ENCODE peak calls at places on chromosomes 2 and 18, in eight cellular contexts. K is adipocyte; S is CD4-positive, alpha-beta T cell; A is AG04450; N is body of pancreas; L is adrenal gland; Q is neuronal stem cell; V is sigmoid colon. H is an unnamed sample. For H3K9me3, the result is how much of the 10 kb centered on the place peaks cover.

GRCh38 chr2:188819781-188820180 is 154.4 kb upstream of the COL3A1 start:
- DNase-seq in S (no peak), Q (no peak), K (no peak), L (no peak), A (no peak), V (no peak), N (no peak), H (no peak)

GRCh38 chr2:197453914-197454398 is 604 bp downstream of the COQ10B start:
- DNase-seq in N (peak), K (no peak), Q (no peak), V (peak), S (no peak), A (peak), L (peak), H (no peak)

GRCh38 chr2:60459896-60460295 is 93.6 kb downstream of the BCL11A start:
- DNase-seq in K (peak), A (no peak), S (no peak), L (no peak), N (no peak), V (no peak), Q (no peak), H (no peak)

GRCh38 chr2:74301262-74301661 is 42.0 kb downstream of the SLC4A5 start:
- DNase-seq in S (no peak), Q (no peak), N (no peak), V (no peak), L (no peak), K (no peak), A (no peak), H (no peak)

GRCh38 chr18:8260847-8261246 is 348.4 kb upstream of the RAB12 start:
- DNase-seq in N (no peak), K (no peak), V (no peak), L (no peak), Q (no peak), S (no peak), A (no peak), H (no peak)

GRCh38 chr18:23274638-23275482 is 139.6 kb downstream of the CABLES1 start:
- DNase-seq in V (no peak), S (no peak), Q (no peak), N (no peak), K (no peak), L (no peak), A (no peak), H (no peak)

GRCh38 chr2:48315847-48316194 is 214.1 kb upstream of the STON1 start:
- DNase-seq in Q (peak), L (no peak), S (no peak), V (no peak), N (no peak), K (peak), A (no peak), H (no peak)

GRCh38 chr2:199882667-199883066 is 28.4 kb upstream of the C2orf69 start:
- DNase-seq in A (no peak), K (no peak), S (no peak), V (no peak), Q (no peak), N (no peak), L (no peak), H (no peak)

GRCh38 chr18:30385684-30386083 is 656.9 kb downstream of the DSC3 start:
- DNase-seq in V (no peak), K (no peak), N (no peak), Q (no peak), A (no peak), S (no peak), L (no peak), H (no peak)

GRCh38 chr18:30386624-30387023 is 655.9 kb downstream of the DSC3 start:
- DNase-seq in S (no peak), L (no peak), N (no peak), K (no peak), A (no peak), Q (no peak), V (no peak), H (no peak)

GRCh38 chr18:30387401-30387800 is 655.1 kb downstream of the DSC3 start:
- DNase-seq in V (no peak), N (no peak), Q (peak), A (no peak), K (no peak), S (no peak), L (no peak), H (no peak)

GRCh38 chr18:30376515-30376914 is 666.0 kb downstream of the DSC3 start:
- DNase-seq in A (no peak), L (no peak), Q (no peak), N (no peak), V (no peak), S (no peak), K (no peak), H (no peak)

GRCh38 chr18:30381826-30382225 is 660.7 kb downstream of the DSC3 start:
- DNase-seq in S (no peak), N (no peak), K (no peak), Q (no peak), V (no peak), A (no peak), L (no peak), H (no peak)
- H3K9me3 ChIP-seq in S (under half), N (under half), K (under half), Q (under half), V (under half), A (under half), L (under half), H (under half)

GRCh38 chr2:9975328-9975727 is 23.8 kb downstream of the GRHL1 start:
- DNase-seq in L (no peak), S (no peak), Q (no peak), N (peak), V (no peak), K (no peak), A (peak), H (no peak)

GRCh38 chr2:9973691-9974090 is 22.2 kb downstream of the GRHL1 start:
- DNase-seq in K (no peak), A (no peak), S (no peak), N (no peak), L (no peak), Q (no peak), V (no peak), H (no peak)

GRCh38 chr2:9975805-9976447 is 24.4 kb downstream of the GRHL1 start:
- DNase-seq in Q (no peak), K (peak), A (peak), V (no peak), N (no peak), S (no peak), L (peak), H (no peak)

GRCh38 chr2:9972621-9973445 is 21.3 kb downstream of the GRHL1 start:
- DNase-seq in K (peak), L (no peak), S (no peak), Q (no peak), A (no peak), V (no peak), N (no peak), H (no peak)

GRCh38 chr2:9974344-9974743 is 22.9 kb downstream of the GRHL1 start:
- DNase-seq in L (no peak), K (no peak), N (no peak), Q (no peak), S (no peak), A (no peak), V (no peak), H (no peak)
- H3K9me3 ChIP-seq in L (under half), K (under half), N (under half), Q (under half), S (under half), A (under half), V (under half), H (under half)

DNA sequence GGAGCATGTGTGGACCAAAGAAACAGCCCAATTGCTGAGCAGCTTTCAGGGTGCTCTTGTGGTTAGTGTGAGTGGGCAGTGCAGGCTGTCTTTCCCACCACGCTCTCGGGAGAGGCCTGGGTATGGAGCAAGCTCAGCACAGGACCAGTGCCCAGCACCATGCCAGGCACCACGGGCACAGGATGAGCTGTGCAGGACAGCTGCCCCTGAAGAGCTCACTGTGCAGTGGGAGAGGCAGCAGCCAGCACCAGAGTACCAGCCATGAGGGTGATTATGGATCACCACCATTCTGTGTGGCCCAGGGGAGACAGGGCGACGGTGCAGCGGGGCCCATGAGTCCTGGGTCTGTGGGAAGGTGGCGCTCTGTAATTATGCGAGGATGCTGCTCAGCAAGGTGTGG is 29.7 kb upstream of the FAHD2A start:
- DNase-seq in N (no peak), Q (no peak), S (no peak), A (no peak), V (peak), K (no peak), L (no peak), H (no peak)
- H3K9me3 ChIP-seq in N (under half), Q (under half), S (under half), A (under half), V (under half), K (under half), L (under half), H (under half)

DNA sequence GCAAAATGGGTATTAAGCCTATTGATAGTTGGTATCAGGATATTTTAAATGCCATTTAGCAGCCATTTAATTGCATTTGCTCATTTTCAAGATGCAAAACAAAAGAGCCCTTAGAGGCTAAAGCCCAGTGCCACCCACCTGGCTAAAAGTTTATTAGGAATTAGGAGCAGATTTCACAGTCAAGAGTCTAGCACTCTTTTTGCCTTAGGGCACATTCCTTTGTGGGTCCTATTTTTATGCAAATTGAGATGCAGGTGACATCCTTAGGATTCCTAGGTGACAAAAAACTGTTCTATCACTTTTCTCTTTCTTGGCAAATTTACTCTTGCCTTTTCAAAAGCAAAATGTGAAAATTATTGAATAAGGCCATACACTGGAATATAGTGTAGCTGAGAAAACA is 42.0 kb downstream of the CTNNA2 start:
- DNase-seq in K (no peak), V (no peak), L (no peak), N (no peak), A (no peak), S (no peak), Q (no peak), H (no peak)
- H3K9me3 ChIP-seq in K (under half), V (under half), L (under half), N (under half), A (under half), S (under half), Q (under half), H (under half)

GRCh38 chr2:35788543-35788942 is 567.0 kb upstream of the CRIM1 start:
- DNase-seq in S (no peak), Q (no peak), N (no peak), A (no peak), V (no peak), K (no peak), L (no peak), H (no peak)
- H3K9me3 ChIP-seq in S (under half), Q (under half), N (under half), A (under half), V (under half), K (under half), L (under half), H (under half)